ENCODE peak calls at places on chromosomes 2 and 18, in ten cellular contexts. L is left lung; I is ovary; D is OCI-LY7; O is K562; Z is breast epithelium; F is suprapubic skin; U is CD8-positive, alpha-beta memory T cell; Q is IMR-90; A is prostate gland. M is an unnamed sample. For H3K4me1 and H3K36me3, the result is how much of the 10 kb centered on the place peaks cover.

GRCh38 chr2:231670892-231671616 is 37.3 kb upstream of the PTMA start:
- DNase-seq in Z (no peak), O (peak), A (no peak), F (no peak), L (no peak), I (no peak), U (no peak), Q (no peak), D (peak), M (no peak)

GRCh38 chr2:47205576-47206141 is 50.6 kb upstream of the STPG4 start:
- DNase-seq in Z (no peak), O (peak), A (no peak), Q (peak), F (no peak), D (no peak), I (peak), L (no peak), U (no peak), M (no peak)

GRCh38 chr18:35267161-35267651 is 22.8 kb downstream of the ZSCAN30 start:
- DNase-seq in O (no peak), I (peak), Q (no peak), A (peak), L (peak), F (peak), D (no peak), Z (peak), U (peak), M (no peak)

GRCh38 chr2:85852979-85853498 is 35.8 kb downstream of the ST3GAL5 start:
- DNase-seq in A (no peak), Q (no peak), D (peak), I (no peak), Z (no peak), U (peak), F (no peak), O (no peak), L (peak), M (peak)

GRCh38 chr2:128261245-128262128 is 57.2 kb downstream of the HS6ST1 start:
- DNase-seq in Z (no peak), A (no peak), O (no peak), F (no peak), L (no peak), Q (no peak), D (no peak), U (no peak), I (no peak), M (peak)

GRCh38 chr2:42984081-42984480 is 191.7 kb upstream of the HAAO start:
- DNase-seq in A (no peak), O (no peak), I (no peak), U (no peak), F (peak), L (no peak), Q (no peak), D (no peak), Z (no peak), M (no peak)

GRCh38 chr18:43061816-43062215 is 53.7 kb downstream of the RIT2 start:
- DNase-seq in A (no peak), D (no peak), O (no peak), I (no peak), F (no peak), U (no peak), Z (no peak), L (no peak), Q (no peak), M (no peak)

GRCh38 chr2:132400169-132400900 is 16.3 kb upstream of the GPR39 start:
- DNase-seq in Q (peak), D (no peak), A (no peak), F (no peak), O (no peak), Z (no peak), I (no peak), U (no peak), L (no peak), M (no peak)

GRCh38 chr18:40412410-40412809 is 1542.6 kb upstream of the PIK3C3 start:
- DNase-seq in U (no peak), L (no peak), F (no peak), D (no peak), Z (no peak), A (no peak), Q (no peak), I (no peak), O (no peak), M (no peak)

GRCh38 chr2:16622399-16622968 is 43.1 kb downstream of the CYRIA start:
- DNase-seq in Q (peak), Z (no peak), D (peak), F (no peak), I (no peak), O (no peak), U (no peak), L (no peak), A (no peak), M (no peak)

GRCh38 chr2:16621348-16621747 is 44.3 kb downstream of the CYRIA start:
- DNase-seq in D (no peak), Q (peak), F (no peak), U (no peak), Z (no peak), L (no peak), A (no peak), I (no peak), O (no peak), M (no peak)

GRCh38 chr2:16624419-16624745 is 41.3 kb downstream of the CYRIA start:
- DNase-seq in D (no peak), O (no peak), L (no peak), I (no peak), U (no peak), A (no peak), Q (no peak), Z (no peak), F (no peak), M (no peak)

GRCh38 chr2:16623564-16624418 is 41.8 kb downstream of the CYRIA start:
- DNase-seq in O (no peak), F (no peak), L (no peak), Z (no peak), U (no peak), I (no peak), D (no peak), Q (no peak), A (no peak), M (no peak)

DNA sequence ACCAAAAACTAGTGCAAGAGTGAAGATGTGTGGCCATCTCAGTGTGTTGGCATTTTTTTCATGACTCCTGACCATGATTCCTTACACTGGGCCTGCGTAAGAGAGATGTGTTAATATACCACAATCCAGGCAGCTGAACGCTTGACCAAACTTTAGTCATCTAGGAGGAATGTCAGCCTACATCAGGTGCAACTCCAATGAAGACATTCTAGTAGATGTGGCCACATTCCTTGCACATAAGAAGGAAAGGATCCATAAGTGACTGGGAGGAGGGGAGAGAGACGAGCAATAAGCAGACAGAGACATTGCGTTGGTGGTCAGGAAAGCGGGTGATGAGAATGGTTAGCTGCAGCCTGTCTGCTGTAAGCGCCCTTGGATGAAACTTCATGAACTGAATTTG is 42.6 kb downstream of the CYRIA start:
- DNase-seq in A (no peak), L (no peak), U (no peak), Z (no peak), Q (peak), I (no peak), O (no peak), D (no peak), F (no peak), M (no peak)
- H3K4me1 ChIP-seq in A (under half), L (half or more), U (under half), Z (under half), Q (under half), I (under half), O (under half), D (half or more), F (under half), M (under half)

DNA sequence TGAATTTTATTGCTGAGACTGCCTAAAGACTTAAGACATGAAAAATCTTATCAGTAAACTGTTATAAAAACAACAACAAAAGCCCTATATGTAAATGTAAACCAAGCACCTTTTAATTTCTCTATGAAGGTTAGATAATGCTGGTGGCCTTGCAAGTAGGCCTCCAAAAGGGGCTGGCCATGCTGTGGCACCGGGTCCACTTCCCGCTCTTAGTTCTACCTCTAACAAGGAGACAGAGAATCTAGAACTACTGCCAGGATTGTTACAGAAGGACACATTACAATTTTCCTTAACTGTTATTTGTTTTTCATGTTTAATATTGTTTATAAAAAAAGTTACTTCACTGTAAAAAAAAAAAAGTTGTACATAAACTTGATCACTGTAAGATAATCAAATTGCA is 49.0 kb downstream of the UGP2 start:
- DNase-seq in L (no peak), F (no peak), Q (no peak), I (no peak), Z (no peak), U (no peak), O (no peak), A (no peak), D (no peak), M (no peak)
- H3K36me3 ChIP-seq in L (half or more), F (half or more), Q (under half), I (under half), Z (under half), U (under half), O (half or more), A (under half), D (half or more), M (half or more)

DNA sequence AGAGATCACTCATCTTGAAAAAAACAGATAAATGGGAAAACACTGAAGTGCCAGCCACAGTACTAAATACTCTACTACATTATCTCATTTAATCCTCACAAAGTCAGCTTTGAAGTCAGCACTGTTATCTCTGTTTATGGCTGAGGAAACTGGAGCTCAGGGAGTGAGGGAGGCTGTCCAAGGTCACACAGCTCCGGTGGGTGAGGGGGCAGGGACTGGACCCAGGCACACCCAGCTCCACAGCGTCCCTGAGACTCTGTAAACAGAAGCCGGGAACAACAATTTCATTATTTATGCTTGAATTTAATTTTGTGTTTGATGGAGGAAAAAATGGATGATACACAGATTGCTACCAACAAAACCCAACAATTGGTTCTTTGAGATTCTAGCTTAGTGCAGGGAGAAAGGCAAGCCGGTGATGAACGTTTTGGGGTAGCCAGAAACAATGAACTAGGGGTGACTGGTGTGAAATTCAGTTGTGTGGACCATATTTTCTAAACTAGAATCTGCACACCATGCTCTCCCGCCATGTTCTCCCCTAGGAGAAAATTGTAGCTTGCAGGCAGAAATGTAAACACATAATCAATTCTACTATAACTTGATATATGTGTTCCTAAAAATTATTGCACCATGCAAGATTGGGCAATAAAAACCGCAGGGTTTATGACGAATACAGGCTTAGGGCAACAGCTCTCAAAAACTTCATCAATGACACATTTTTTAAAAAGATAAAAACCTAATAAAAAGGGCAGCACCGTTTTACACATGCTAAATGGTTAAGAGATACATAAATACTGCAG is at the start of gene GREB1:
- DNase-seq in L (no peak), O (no peak), I (no peak), F (no peak), Z (no peak), U (no peak), Q (no peak), D (no peak), A (no peak), M (no peak)
- H3K27ac ChIP-seq in L (no peak), O (no peak), I (no peak), F (peak), Z (no peak), U (no peak), Q (no peak), D (no peak), A (no peak), M (no peak)

DNA sequence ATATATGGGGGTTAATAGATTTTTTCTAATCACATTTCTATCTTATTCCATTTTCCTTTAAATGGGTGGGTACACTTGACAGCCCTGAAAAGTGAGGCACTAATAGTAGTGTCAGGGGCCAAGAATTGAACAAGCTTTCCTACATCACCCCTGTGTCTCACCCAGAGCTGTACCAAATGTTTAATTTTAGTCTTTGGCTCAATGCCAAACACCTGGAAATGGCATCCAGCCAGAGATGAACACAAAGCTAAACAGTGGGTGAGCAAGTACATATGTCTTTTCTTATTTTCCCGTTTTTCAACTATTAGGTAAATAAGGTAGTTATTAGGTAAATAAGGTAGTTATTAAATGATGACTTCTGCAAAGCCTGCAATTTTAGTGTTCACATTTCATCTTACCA is 276.3 kb upstream of the ERBB4 start:
- DNase-seq in D (no peak), F (no peak), Q (no peak), I (no peak), L (no peak), Z (no peak), U (no peak), O (no peak), A (no peak), M (no peak)
- H3K4me1 ChIP-seq in D (under half), F (under half), Q (under half), I (under half), L (under half), Z (under half), U (under half), O (under half), A (under half), M (under half)

GRCh38 chr2:234953116-234954031 is 1.6 kb downstream of the SH3BP4 start:
- DNase-seq in D (no peak), I (no peak), U (no peak), Q (no peak), O (no peak), A (peak), Z (peak), L (no peak), F (no peak), M (no peak)

GRCh38 chr2:234951386-234952269 is at the start of gene SH3BP4:
- DNase-seq in F (peak), I (peak), U (no peak), Z (peak), Q (peak), L (peak), O (peak), D (no peak), A (peak), M (peak)

GRCh38 chr2:234950730-234951385 is 959 bp upstream of the SH3BP4 start:
- DNase-seq in F (no peak), Q (peak), D (no peak), A (peak), Z (no peak), I (no peak), L (no peak), U (no peak), O (no peak), M (no peak)

GRCh38 chr2:234954551-234954992 is 2.8 kb downstream of the SH3BP4 start:
- DNase-seq in D (no peak), Q (peak), I (peak), F (no peak), O (no peak), U (no peak), Z (no peak), A (peak), L (peak), M (peak)

GRCh38 chr2:234952270-234953115 is 676 bp downstream of the SH3BP4 start:
- DNase-seq in A (no peak), L (no peak), O (no peak), I (no peak), Q (no peak), U (no peak), D (no peak), F (no peak), Z (peak), M (peak)
- H3K36me3 ChIP-seq in A (under half), L (under half), O (under half), I (under half), Q (under half), U (under half), D (under half), F (under half), Z (under half), M (half or more)

DNA sequence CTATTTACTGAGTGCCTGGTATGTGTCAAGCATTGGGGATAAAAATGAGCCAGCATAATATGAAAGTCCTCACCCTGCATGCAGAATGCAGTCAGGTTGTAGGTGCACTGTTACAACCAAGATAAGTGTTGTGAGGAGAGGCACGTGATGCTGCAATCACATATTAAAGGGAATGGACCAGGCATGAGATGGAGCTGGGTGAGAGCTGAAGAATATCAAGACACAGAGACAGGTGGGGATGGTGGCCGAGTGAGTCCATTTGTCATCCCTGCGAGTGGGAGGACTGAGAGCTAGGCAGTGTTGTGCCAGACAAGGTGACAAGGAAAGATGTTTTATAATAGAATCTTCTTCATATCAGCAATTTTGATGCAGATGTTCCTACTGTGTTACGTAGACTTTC is 52.4 kb downstream of the MFSD6 start:
- DNase-seq in Q (no peak), I (no peak), F (no peak), L (no peak), A (no peak), D (no peak), O (no peak), U (no peak), Z (no peak), M (no peak)
- H3K27ac ChIP-seq in Q (no peak), I (no peak), F (no peak), L (no peak), A (no peak), D (no peak), O (peak), U (no peak), Z (peak), M (no peak)